ENCODE peak calls at places on chromosome 6, in eight cellular contexts. Q is stimulated activated CD8-positive, alpha-beta memory T cell treated with anti-CD3 and anti-CD28 coated beads, Interleukin-12 subunit alpha, Interleukin-12 subunit beta, amount 100 ng/mL, for 4 hours; U is RKO; S is fibroblast of mammary gland; I is activated CD8-positive, alpha-beta memory T cell treated with anti-CD3 and anti-CD28 coated beads for 48 hours; V is left lobe of liver; P is T-helper 2 cell; M is fibroblast of lung. L is an unnamed sample.

GRCh38 chr6:157098999-157099398 is 224.3 kb downstream of the TMEM242 start:
- DNase-seq in M (no peak), Q (no peak), I (no peak), S (no peak), P (no peak), V (no peak), U (no peak), L (no peak)

GRCh38 chr6:113184736-113185135 is 672.4 kb upstream of the MARCKS start:
- DNase-seq in I (no peak), M (peak), V (no peak), P (no peak), U (no peak), S (no peak), Q (no peak), L (no peak)

GRCh38 chr6:78031228-78031627 is 378.4 kb downstream of the MEI4 start:
- DNase-seq in I (no peak), P (no peak), Q (no peak), U (no peak), S (no peak), V (no peak), M (no peak), L (no peak)

GRCh38 chr6:37804676-37805075 is 14.9 kb upstream of the ZFAND3 start:
- DNase-seq in V (no peak), I (no peak), U (no peak), P (no peak), S (peak), Q (no peak), M (no peak), L (no peak)

GRCh38 chr6:148535976-148536375 is 193.3 kb downstream of the SASH1 start:
- DNase-seq in I (no peak), V (no peak), P (no peak), U (no peak), M (peak), S (peak), Q (no peak), L (peak)

GRCh38 chr6:122652431-122652830 is 42.2 kb downstream of the PKIB start:
- DNase-seq in M (peak), V (no peak), Q (no peak), P (no peak), I (no peak), U (no peak), S (peak), L (no peak)

GRCh38 chr6:32668226-32668747 is 1.8 kb upstream of the HLA-DQB1 start:
- DNase-seq in V (no peak), M (no peak), Q (peak), U (no peak), S (peak), I (no peak), P (peak), L (no peak)

GRCh38 chr6:93398723-93399122 is 20.6 kb downstream of the EPHA7 start:
- DNase-seq in S (no peak), V (no peak), P (no peak), Q (no peak), M (no peak), U (no peak), I (no peak), L (no peak)

GRCh38 chr6:40082278-40083043 is 148.2 kb upstream of the MOCS1 start:
- DNase-seq in U (no peak), S (no peak), Q (no peak), M (no peak), I (no peak), V (no peak), P (no peak), L (no peak)